ENCODE peak calls at places on chromosome 20, in seven cellular contexts. D is sigmoid colon; S is naive thymus-derived CD4-positive, alpha-beta T cell; V is testis; N is hepatocyte; O is right lobe of liver; C is substantia nigra. Q is an unnamed sample.

GRCh38 chr20:44629017-44629385 is 22.5 kb downstream of the ADA start:
- DNase-seq in S (no peak), C (no peak), V (no peak), N (no peak), D (no peak), O (no peak), Q (peak; percentile 80)

GRCh38 chr20:36273414-36274247 is 32.5 kb upstream of the DLGAP4 start:
- DNase-seq in C (no peak), O (no peak), D (peak; percentile 34), S (no peak), V (peak; percentile 19), N (no peak), Q (peak; percentile 78)

GRCh38 chr20:49562341-49563014 is 5.5 kb downstream of the PTGIS start:
- DNase-seq in O (peak; percentile 50), V (peak; percentile 80), D (peak; percentile 94), N (peak; percentile 41), C (no peak), S (no peak), Q (peak; percentile 87)

GRCh38 chr20:8151371-8151770 is 19.3 kb downstream of the PLCB1 start:
- DNase-seq in D (no peak), V (no peak), O (no peak), N (no peak), S (no peak), C (no peak), Q (no peak)

GRCh38 chr20:59678951-59679350 is 74.6 kb downstream of the PHACTR3 start:
- DNase-seq in N (no peak), V (no peak), D (no peak), S (no peak), C (no peak), O (no peak), Q (peak; percentile 40)

GRCh38 chr20:833121-833449 is 430 bp upstream of the FAM110A start:
- DNase-seq in V (no peak), C (no peak), S (no peak), O (no peak), N (no peak), D (no peak), Q (no peak)

GRCh38 chr20:4167261-4168004 is 152.1 kb upstream of the RNF24 start:
- DNase-seq in V (no peak), N (peak; percentile 55), S (no peak), O (no peak), C (peak; percentile 75), D (no peak), Q (no peak)

GRCh38 chr20:50271201-50271600 is 80.6 kb downstream of the CEBPB start:
- DNase-seq in D (no peak), O (no peak), V (no peak), S (no peak), C (no peak), N (no peak), Q (no peak)

GRCh38 chr20:25464501-25465204 is 57.2 kb downstream of the GINS1 start:
- DNase-seq in S (no peak), V (no peak), C (no peak), D (peak; percentile 38), O (no peak), N (no peak), Q (peak; percentile 29)

GRCh38 chr20:4375881-4376280 is 345.8 kb upstream of the PRND start:
- DNase-seq in N (peak; percentile 28), S (no peak), V (no peak), C (no peak), D (no peak), O (no peak), Q (no peak)

GRCh38 chr20:35122787-35123405 is 24.2 kb downstream of the EDEM2 start:
- DNase-seq in O (no peak), C (no peak), D (no peak), V (no peak), N (no peak), S (no peak), Q (peak; percentile 3)

DNA sequence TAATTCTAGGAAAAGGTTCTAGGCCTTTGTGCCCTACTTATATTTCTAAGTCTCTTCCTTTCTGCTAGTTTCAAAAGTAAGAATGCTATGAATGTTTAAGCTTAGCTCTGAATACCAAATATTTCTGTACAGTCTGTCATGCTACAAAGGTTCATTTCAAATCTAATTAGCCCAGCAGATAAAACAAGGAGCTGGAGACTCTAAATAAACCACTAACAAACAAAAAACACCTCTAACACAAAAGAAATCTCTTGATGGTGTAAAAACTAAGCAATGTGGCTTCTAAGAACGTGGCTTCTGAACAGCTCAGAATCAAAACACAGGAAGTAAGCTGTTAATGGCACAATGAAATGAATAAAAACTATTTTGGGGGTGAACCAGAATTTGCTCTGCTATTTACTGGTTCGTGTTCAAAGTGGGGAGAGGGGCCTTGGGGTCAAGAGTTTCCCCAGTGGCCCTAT is 198.3 kb downstream of the BCAS1 start:
- DNase-seq in O (no peak), C (no peak), N (no peak), V (no peak), D (no peak), S (no peak), Q (no peak)
- H3K27ac ChIP-seq in O (no peak overlapping the region), C (no peak overlapping the region), N (peak overlapping the region; percentile 84), V (no peak overlapping the region), D (peak overlapping the region; percentile 30), S (peak overlapping the region; percentile 60), Q (no peak overlapping the region)

GRCh38 chr20:42686057-42686456 is 503.6 kb downstream of the PTPRT start:
- DNase-seq in C (no peak), D (no peak), N (no peak), O (no peak), S (no peak), V (no peak), Q (no peak)

GRCh38 chr20:42688576-42688975 is 501.1 kb downstream of the PTPRT start:
- DNase-seq in O (no peak), V (no peak), S (no peak), C (no peak), D (no peak), N (peak; percentile 54), Q (no peak)
- H3K27ac ChIP-seq in O (no peak overlapping the region), V (no peak overlapping the region), S (no peak overlapping the region), C (no peak overlapping the region), D (no peak overlapping the region), N (no peak overlapping the region), Q (no peak overlapping the region)

DNA sequence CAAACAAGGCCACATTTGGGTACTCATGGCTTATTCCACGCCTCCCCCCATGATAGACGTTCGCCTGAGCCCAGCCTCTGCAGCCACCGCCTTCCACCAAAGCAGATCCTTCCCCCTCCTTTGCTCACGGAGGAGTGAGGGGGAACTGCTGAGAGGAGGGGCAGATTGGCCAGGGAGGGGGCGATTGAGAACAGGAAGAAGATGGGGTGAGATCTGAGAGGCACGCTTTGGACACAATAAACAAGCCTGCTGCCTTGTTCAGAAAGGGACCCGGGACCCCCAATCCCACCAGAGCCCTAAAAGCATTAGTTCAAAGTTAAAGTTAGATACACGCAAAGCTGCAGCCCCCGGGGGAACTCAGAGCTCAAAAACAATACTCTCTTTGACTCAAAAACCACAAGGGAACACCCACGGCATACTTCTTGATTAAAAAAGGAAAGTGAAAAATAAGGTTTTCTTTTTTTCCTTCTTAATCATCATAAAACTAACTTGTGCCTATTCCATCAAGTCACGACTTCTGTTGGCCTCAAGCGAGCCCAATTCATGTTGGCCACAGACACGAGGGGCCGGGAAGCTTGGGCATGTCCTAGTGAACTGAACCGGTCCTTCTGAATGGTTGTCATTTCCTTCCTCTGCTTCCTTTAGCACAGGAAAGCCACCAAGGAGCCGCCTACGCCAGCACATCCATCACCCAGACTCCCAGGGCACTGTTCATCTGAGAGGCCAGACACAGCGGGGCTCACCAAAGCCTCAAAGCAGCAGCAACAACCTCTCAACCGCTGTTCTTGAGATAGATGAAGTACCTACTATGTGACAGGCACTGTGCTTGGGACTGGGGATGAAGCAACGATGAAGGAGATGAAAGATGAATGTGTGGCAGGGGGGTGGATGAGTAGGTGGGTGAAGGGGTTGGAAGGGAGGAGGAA is 44.7 kb downstream of the NFATC2 start:
- DNase-seq in N (no peak), V (peak; percentile 26), C (no peak), D (no peak), O (no peak), S (peak; percentile 59), Q (peak; percentile 67)
- H3K27ac ChIP-seq in N (no peak overlapping the region), V (no peak overlapping the region), C (no peak overlapping the region), D (peak overlapping the region; percentile 25), O (no peak overlapping the region), S (peak overlapping the region; percentile 71), Q (no peak overlapping the region)

GRCh38 chr20:62351469-62352401 is 15.4 kb downstream of the LAMA5 start:
- DNase-seq in S (no peak), C (no peak), D (no peak), V (no peak), O (no peak), N (no peak), Q (peak; percentile 92)
- H3K27ac ChIP-seq in S (no peak overlapping the region), C (no peak overlapping the region), D (peak overlapping the region; percentile 95), V (no peak overlapping the region), O (no peak overlapping the region), N (peak overlapping the region; percentile 95), Q (peak overlapping the region; percentile 99)

GRCh38 chr20:58458342-58459057 is 56.7 kb downstream of the APCDD1L start:
- DNase-seq in D (no peak), V (no peak), O (no peak), S (no peak), N (no peak), C (no peak), Q (peak; percentile 81)

GRCh38 chr20:58453391-58453790 is 61.8 kb downstream of the APCDD1L start:
- DNase-seq in D (no peak), V (peak; percentile 27), S (no peak), C (no peak), O (no peak), N (no peak), Q (peak; percentile 60)

GRCh38 chr20:58452667-58453255 is 62.4 kb downstream of the APCDD1L start:
- DNase-seq in O (no peak), D (no peak), S (no peak), N (no peak), C (no peak), V (no peak), Q (peak; percentile 13)

GRCh38 chr20:58457083-58457680 is 58.0 kb downstream of the APCDD1L start:
- DNase-seq in S (no peak), C (no peak), D (no peak), N (no peak), V (no peak), O (no peak), Q (peak; percentile 91)

DNA sequence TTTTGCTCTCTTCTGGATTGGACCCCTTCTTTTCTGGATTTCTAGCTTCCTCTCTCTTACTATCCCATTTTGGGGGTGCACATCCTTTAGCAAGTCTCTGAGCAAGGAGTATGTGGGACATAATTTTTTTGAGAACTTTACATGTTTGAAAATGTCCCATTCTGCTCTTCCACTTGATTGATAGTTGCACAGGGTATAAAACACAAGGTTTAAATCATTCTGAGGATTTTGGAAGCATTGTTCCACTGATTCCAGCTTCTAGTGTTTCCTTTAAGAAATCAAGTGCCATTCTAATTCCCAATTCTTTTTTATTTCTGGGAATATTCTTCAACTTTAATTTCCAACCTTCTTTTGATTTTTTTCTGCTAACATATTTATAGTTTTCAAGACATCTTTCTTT is 60.7 kb downstream of the APCDD1L start:
- DNase-seq in N (no peak), O (no peak), D (no peak), S (no peak), C (no peak), V (no peak), Q (no peak)
- H3K27ac ChIP-seq in N (no peak overlapping the region), O (no peak overlapping the region), D (no peak overlapping the region), S (no peak overlapping the region), C (no peak overlapping the region), V (no peak overlapping the region), Q (no peak overlapping the region)

Q was measured in RWPE2.